ENCODE peak calls at places on chromosomes 2 and 18, in nine cellular contexts. One of them, this sample, is unnamed.
A peak's percentile ranks its signal among the peaks of the same experiment; 100 is the strongest.

GRCh38 chr18:44682871-44683221 is 2.2 kb downstream of the SETBP1 start:
- DNase-seq in CD4-positive, alpha-beta memory T cell: no peak
- DNase-seq in esophagus squamous epithelium: no peak
- DNase-seq in PC-3: peak; percentile 25
- DNase-seq in Right ventricle myocardium superior: no peak
- DNase-seq in epithelial cell of esophagus: peak; percentile 28
- DNase-seq in iris pigment epithelial cell: no peak
- DNase-seq in activated T-helper 9 cell treated with anti-CD3 and anti-CD28 coated beads, Interleukin-2, amount 50 U/mL, for 16 hours: no peak
- DNase-seq in T-helper 2 cell: no peak
- DNase-seq in this sample: no peak

GRCh38 chr18:36887055-36887570 is 58.2 kb downstream of the KIAA1328 start:
- DNase-seq in esophagus squamous epithelium: no peak
- DNase-seq in epithelial cell of esophagus: no peak
- DNase-seq in T-helper 2 cell: no peak
- DNase-seq in PC-3: no peak
- DNase-seq in Right ventricle myocardium superior: no peak
- DNase-seq in CD4-positive, alpha-beta memory T cell: no peak
- DNase-seq in activated T-helper 9 cell treated with anti-CD3 and anti-CD28 coated beads, Interleukin-2, amount 50 U/mL, for 16 hours: no peak
- DNase-seq in iris pigment epithelial cell: no peak
- DNase-seq in this sample: no peak

GRCh38 chr2:54518430-54518829 is 62.3 kb downstream of the SPTBN1 start:
- DNase-seq in activated T-helper 9 cell treated with anti-CD3 and anti-CD28 coated beads, Interleukin-2, amount 50 U/mL, for 16 hours: no peak
- DNase-seq in Right ventricle myocardium superior: no peak
- DNase-seq in CD4-positive, alpha-beta memory T cell: no peak
- DNase-seq in PC-3: no peak
- DNase-seq in esophagus squamous epithelium: no peak
- DNase-seq in epithelial cell of esophagus: no peak
- DNase-seq in T-helper 2 cell: no peak
- DNase-seq in iris pigment epithelial cell: no peak
- DNase-seq in this sample: no peak

GRCh38 chr2:222751238-222751637 is 79.8 kb downstream of the MOGAT1 start:
- DNase-seq in activated T-helper 9 cell treated with anti-CD3 and anti-CD28 coated beads, Interleukin-2, amount 50 U/mL, for 16 hours: no peak
- DNase-seq in esophagus squamous epithelium: no peak
- DNase-seq in epithelial cell of esophagus: no peak
- DNase-seq in CD4-positive, alpha-beta memory T cell: no peak
- DNase-seq in Right ventricle myocardium superior: no peak
- DNase-seq in T-helper 2 cell: no peak
- DNase-seq in PC-3: no peak
- DNase-seq in iris pigment epithelial cell: no peak
- DNase-seq in this sample: no peak

GRCh38 chr2:111967018-111967417 is 68.6 kb downstream of the MERTK start:
- DNase-seq in activated T-helper 9 cell treated with anti-CD3 and anti-CD28 coated beads, Interleukin-2, amount 50 U/mL, for 16 hours: no peak
- DNase-seq in epithelial cell of esophagus: peak; percentile 4
- DNase-seq in esophagus squamous epithelium: no peak
- DNase-seq in T-helper 2 cell: no peak
- DNase-seq in CD4-positive, alpha-beta memory T cell: no peak
- DNase-seq in PC-3: no peak
- DNase-seq in iris pigment epithelial cell: no peak
- DNase-seq in Right ventricle myocardium superior: no peak
- DNase-seq in this sample: no peak

GRCh38 chr18:36088256-36088655 is 20.9 kb upstream of the RPRD1A start:
- DNase-seq in T-helper 2 cell: no peak
- DNase-seq in Right ventricle myocardium superior: no peak
- DNase-seq in esophagus squamous epithelium: no peak
- DNase-seq in PC-3: no peak
- DNase-seq in iris pigment epithelial cell: no peak
- DNase-seq in epithelial cell of esophagus: peak; percentile 78
- DNase-seq in activated T-helper 9 cell treated with anti-CD3 and anti-CD28 coated beads, Interleukin-2, amount 50 U/mL, for 16 hours: no peak
- DNase-seq in CD4-positive, alpha-beta memory T cell: no peak
- DNase-seq in this sample: no peak

GRCh38 chr2:182113334-182113733 is 127.7 kb downstream of the PPP1R1C start:
- DNase-seq in activated T-helper 9 cell treated with anti-CD3 and anti-CD28 coated beads, Interleukin-2, amount 50 U/mL, for 16 hours: no peak
- DNase-seq in Right ventricle myocardium superior: no peak
- DNase-seq in iris pigment epithelial cell: no peak
- DNase-seq in CD4-positive, alpha-beta memory T cell: no peak
- DNase-seq in PC-3: no peak
- DNase-seq in epithelial cell of esophagus: no peak
- DNase-seq in T-helper 2 cell: no peak
- DNase-seq in esophagus squamous epithelium: no peak
- DNase-seq in this sample: no peak

GRCh38 chr2:186891219-186891621 is 42.2 kb upstream of the ZSWIM2 start:
- DNase-seq in esophagus squamous epithelium: no peak
- DNase-seq in epithelial cell of esophagus: peak; percentile 45
- DNase-seq in T-helper 2 cell: no peak
- DNase-seq in activated T-helper 9 cell treated with anti-CD3 and anti-CD28 coated beads, Interleukin-2, amount 50 U/mL, for 16 hours: no peak
- DNase-seq in CD4-positive, alpha-beta memory T cell: no peak
- DNase-seq in iris pigment epithelial cell: peak; percentile 86
- DNase-seq in PC-3: peak; percentile 76
- DNase-seq in Right ventricle myocardium superior: no peak
- DNase-seq in this sample: peak; percentile 92

GRCh38 chr2:134137182-134137595 is 116.7 kb upstream of the MGAT5 start:
- DNase-seq in Right ventricle myocardium superior: no peak
- DNase-seq in activated T-helper 9 cell treated with anti-CD3 and anti-CD28 coated beads, Interleukin-2, amount 50 U/mL, for 16 hours: no peak
- DNase-seq in PC-3: peak; percentile 11
- DNase-seq in epithelial cell of esophagus: peak; percentile 94
- DNase-seq in esophagus squamous epithelium: no peak
- DNase-seq in T-helper 2 cell: no peak
- DNase-seq in iris pigment epithelial cell: peak; percentile 63
- DNase-seq in CD4-positive, alpha-beta memory T cell: no peak
- DNase-seq in this sample: no peak

GRCh38 chr2:200415455-200415854 is 94.4 kb downstream of the KCTD18 start:
- DNase-seq in iris pigment epithelial cell: no peak
- DNase-seq in T-helper 2 cell: no peak
- DNase-seq in epithelial cell of esophagus: no peak
- DNase-seq in PC-3: no peak
- DNase-seq in Right ventricle myocardium superior: no peak
- DNase-seq in esophagus squamous epithelium: no peak
- DNase-seq in CD4-positive, alpha-beta memory T cell: no peak
- DNase-seq in activated T-helper 9 cell treated with anti-CD3 and anti-CD28 coated beads, Interleukin-2, amount 50 U/mL, for 16 hours: no peak
- DNase-seq in this sample: no peak

GRCh38 chr18:3498705-3499451 is 48.9 kb downstream of the TGIF1 start:
- DNase-seq in epithelial cell of esophagus: peak; percentile 35
- DNase-seq in iris pigment epithelial cell: peak; percentile 54
- DNase-seq in esophagus squamous epithelium: no peak
- DNase-seq in PC-3: no peak
- DNase-seq in CD4-positive, alpha-beta memory T cell: no peak
- DNase-seq in activated T-helper 9 cell treated with anti-CD3 and anti-CD28 coated beads, Interleukin-2, amount 50 U/mL, for 16 hours: no peak
- DNase-seq in Right ventricle myocardium superior: peak; percentile 56
- DNase-seq in T-helper 2 cell: no peak
- DNase-seq in this sample: peak; percentile 18

GRCh38 chr2:136116111-136116812 is 1.7 kb downstream of the CXCR4 start:
- DNase-seq in esophagus squamous epithelium: peak; percentile 34
- DNase-seq in CD4-positive, alpha-beta memory T cell: peak; percentile 87
- DNase-seq in PC-3: peak; percentile 19
- DNase-seq in iris pigment epithelial cell: no peak
- DNase-seq in epithelial cell of esophagus: no peak
- DNase-seq in Right ventricle myocardium superior: peak; percentile 69
- DNase-seq in T-helper 2 cell: peak; percentile 73
- DNase-seq in activated T-helper 9 cell treated with anti-CD3 and anti-CD28 coated beads, Interleukin-2, amount 50 U/mL, for 16 hours: peak; percentile 53
- DNase-seq in this sample: no peak

This sample was measured in brain microvascular endothelial cell.